ENCODE peak calls at places on chromosomes 12 and 14, in five cellular contexts. S is ACHN; C is stomach; G is cardiac fibroblast; P is central memory CD4-positive, alpha-beta T cell. X is an unnamed sample.

GRCh38 chr14:76855066-76855465 is 28.9 kb downstream of the LRRC74A start:
- DNase-seq in S (no peak), C (no peak), G (no peak), P (no peak), X (no peak)

GRCh38 chr12:46964496-46965098 is 114.8 kb upstream of the PCED1B start:
- DNase-seq in S (peak; percentile 79), C (no peak), G (peak; percentile 71), P (no peak), X (peak; percentile 77)

GRCh38 chr12:52278530-52278929 is 4.1 kb downstream of the KRT86 start:
- DNase-seq in S (no peak), C (peak; percentile 22), G (no peak), P (no peak), X (no peak)

GRCh38 chr12:466039-466438 is 6.3 kb downstream of the B4GALNT3 start:
- DNase-seq in S (no peak), C (peak; percentile 81), G (no peak), P (no peak), X (no peak)

GRCh38 chr12:23945249-23945648 is 4.2 kb downstream of the SOX5 start:
- DNase-seq in S (no peak), C (no peak), G (no peak), P (no peak), X (no peak)

GRCh38 chr14:101223147-101223546 is 319.6 kb upstream of the RTL1 start:
- DNase-seq in S (no peak), C (no peak), G (no peak), P (no peak), X (no peak)

GRCh38 chr12:103742349-103742784 is 98.7 kb downstream of the NT5DC3 start:
- DNase-seq in S (no peak), C (peak; percentile 27), G (peak; percentile 32), P (no peak), X (peak; percentile 38)

GRCh38 chr12:82952946-82953345 is 266.2 kb downstream of the TMTC2 start:
- DNase-seq in S (no peak), C (no peak), G (no peak), P (no peak), X (no peak)

GRCh38 chr14:90828642-90829487 is 12.6 kb upstream of the TTC7B start:
- DNase-seq in S (no peak), C (peak; percentile 31), G (no peak), P (peak; percentile 35), X (no peak)

GRCh38 chr14:36014236-36014635 is 162.3 kb downstream of the PTCSC3 start:
- DNase-seq in S (no peak), C (no peak), G (no peak), P (no peak), X (no peak)

GRCh38 chr12:108611884-108612415 is 14.1 kb upstream of the TMEM119 start:
- DNase-seq in S (peak; percentile 82), C (no peak), G (peak; percentile 64), P (peak; percentile 38), X (peak; percentile 85)

X was measured in AG08395.